ENCODE peak calls at places on chromosomes 6 and 20, in ten cellular contexts. One of them, this sample, is unnamed.

GRCh38 chr6:4906942-4907300 is 96.9 kb downstream of the RPP40 start:
- DNase-seq in ovary: no peak
- DNase-seq in CD8-positive, alpha-beta T cell: no peak
- DNase-seq in pancreas: no peak
- DNase-seq in H54: no peak
- DNase-seq in cardiac fibroblast: no peak
- DNase-seq in stimulated activated CD8-positive, alpha-beta memory T cell treated with anti-CD3 and anti-CD28 coated beads, Interleukin-4, amount 100 ng/mL, for 24 hours: no peak
- DNase-seq in nucleus accumbens: no peak
- DNase-seq in body of pancreas: no peak
- DNase-seq in cardiac muscle cell: no peak
- DNase-seq in this sample: no peak

GRCh38 chr20:57781901-57782300 is 72.1 kb upstream of the PMEPA1 start:
- DNase-seq in pancreas: no peak
- DNase-seq in stimulated activated CD8-positive, alpha-beta memory T cell treated with anti-CD3 and anti-CD28 coated beads, Interleukin-4, amount 100 ng/mL, for 24 hours: no peak
- DNase-seq in nucleus accumbens: no peak
- DNase-seq in cardiac muscle cell: no peak
- DNase-seq in ovary: no peak
- DNase-seq in cardiac fibroblast: no peak
- DNase-seq in H54: no peak
- DNase-seq in body of pancreas: no peak
- DNase-seq in CD8-positive, alpha-beta T cell: no peak
- DNase-seq in this sample: no peak

GRCh38 chr20:2610941-2611720 is 41.3 kb upstream of the NOP56 start:
- DNase-seq in CD8-positive, alpha-beta T cell: no peak
- DNase-seq in ovary: no peak
- DNase-seq in H54: no peak
- DNase-seq in cardiac muscle cell: no peak
- DNase-seq in nucleus accumbens: no peak
- DNase-seq in cardiac fibroblast: no peak
- DNase-seq in stimulated activated CD8-positive, alpha-beta memory T cell treated with anti-CD3 and anti-CD28 coated beads, Interleukin-4, amount 100 ng/mL, for 24 hours: no peak
- DNase-seq in pancreas: no peak
- DNase-seq in body of pancreas: no peak
- DNase-seq in this sample: no peak

GRCh38 chr6:141110486-141110885 is 1022.2 kb upstream of the GJE1 start:
- DNase-seq in nucleus accumbens: no peak
- DNase-seq in stimulated activated CD8-positive, alpha-beta memory T cell treated with anti-CD3 and anti-CD28 coated beads, Interleukin-4, amount 100 ng/mL, for 24 hours: no peak
- DNase-seq in H54: no peak
- DNase-seq in ovary: no peak
- DNase-seq in pancreas: no peak
- DNase-seq in body of pancreas: no peak
- DNase-seq in cardiac fibroblast: peak; percentile 88
- DNase-seq in cardiac muscle cell: no peak
- DNase-seq in CD8-positive, alpha-beta T cell: no peak
- DNase-seq in this sample: no peak

GRCh38 chr6:105593056-105593455 is 190.2 kb upstream of the PREP start:
- DNase-seq in nucleus accumbens: no peak
- DNase-seq in cardiac fibroblast: peak; percentile 52
- DNase-seq in CD8-positive, alpha-beta T cell: no peak
- DNase-seq in pancreas: no peak
- DNase-seq in H54: no peak
- DNase-seq in body of pancreas: no peak
- DNase-seq in ovary: no peak
- DNase-seq in cardiac muscle cell: no peak
- DNase-seq in stimulated activated CD8-positive, alpha-beta memory T cell treated with anti-CD3 and anti-CD28 coated beads, Interleukin-4, amount 100 ng/mL, for 24 hours: no peak
- DNase-seq in this sample: no peak

GRCh38 chr6:41892921-41893564 is 2.1 kb downstream of the USP49 start:
- DNase-seq in stimulated activated CD8-positive, alpha-beta memory T cell treated with anti-CD3 and anti-CD28 coated beads, Interleukin-4, amount 100 ng/mL, for 24 hours: no peak
- DNase-seq in pancreas: no peak
- DNase-seq in cardiac muscle cell: no peak
- DNase-seq in CD8-positive, alpha-beta T cell: no peak
- DNase-seq in cardiac fibroblast: no peak
- DNase-seq in H54: no peak
- DNase-seq in body of pancreas: no peak
- DNase-seq in nucleus accumbens: no peak
- DNase-seq in ovary: no peak
- DNase-seq in this sample: no peak

GRCh38 chr20:8964944-8965562 is 103.8 kb upstream of the PLCB4 start:
- DNase-seq in nucleus accumbens: no peak
- DNase-seq in H54: no peak
- DNase-seq in cardiac muscle cell: no peak
- DNase-seq in cardiac fibroblast: no peak
- DNase-seq in CD8-positive, alpha-beta T cell: no peak
- DNase-seq in stimulated activated CD8-positive, alpha-beta memory T cell treated with anti-CD3 and anti-CD28 coated beads, Interleukin-4, amount 100 ng/mL, for 24 hours: no peak
- DNase-seq in pancreas: no peak
- DNase-seq in ovary: no peak
- DNase-seq in body of pancreas: no peak
- DNase-seq in this sample: no peak

GRCh38 chr6:684831-685636 is 7.9 kb downstream of the EXOC2 start:
- DNase-seq in cardiac muscle cell: no peak
- DNase-seq in pancreas: no peak
- DNase-seq in nucleus accumbens: no peak
- DNase-seq in body of pancreas: no peak
- DNase-seq in CD8-positive, alpha-beta T cell: no peak
- DNase-seq in stimulated activated CD8-positive, alpha-beta memory T cell treated with anti-CD3 and anti-CD28 coated beads, Interleukin-4, amount 100 ng/mL, for 24 hours: no peak
- DNase-seq in cardiac fibroblast: peak; percentile 76
- DNase-seq in H54: peak; percentile 37
- DNase-seq in ovary: no peak
- DNase-seq in this sample: no peak

GRCh38 chr20:52924411-52925271 is 47.5 kb upstream of the TSHZ2 start:
- DNase-seq in cardiac fibroblast: no peak
- DNase-seq in body of pancreas: no peak
- DNase-seq in cardiac muscle cell: no peak
- DNase-seq in H54: no peak
- DNase-seq in nucleus accumbens: no peak
- DNase-seq in pancreas: no peak
- DNase-seq in CD8-positive, alpha-beta T cell: no peak
- DNase-seq in stimulated activated CD8-positive, alpha-beta memory T cell treated with anti-CD3 and anti-CD28 coated beads, Interleukin-4, amount 100 ng/mL, for 24 hours: no peak
- DNase-seq in ovary: no peak
- DNase-seq in this sample: no peak

GRCh38 chr6:36210886-36211595 is 14.5 kb downstream of the BRPF3 start:
- DNase-seq in body of pancreas: no peak
- DNase-seq in cardiac fibroblast: no peak
- DNase-seq in pancreas: no peak
- DNase-seq in ovary: no peak
- DNase-seq in H54: no peak
- DNase-seq in cardiac muscle cell: no peak
- DNase-seq in stimulated activated CD8-positive, alpha-beta memory T cell treated with anti-CD3 and anti-CD28 coated beads, Interleukin-4, amount 100 ng/mL, for 24 hours: no peak
- DNase-seq in nucleus accumbens: no peak
- DNase-seq in CD8-positive, alpha-beta T cell: no peak
- DNase-seq in this sample: no peak

GRCh38 chr6:125102411-125102810 is 51.2 kb upstream of the TPD52L1 start:
- DNase-seq in nucleus accumbens: no peak
- DNase-seq in body of pancreas: no peak
- DNase-seq in CD8-positive, alpha-beta T cell: no peak
- DNase-seq in ovary: no peak
- DNase-seq in pancreas: no peak
- DNase-seq in cardiac muscle cell: no peak
- DNase-seq in H54: no peak
- DNase-seq in cardiac fibroblast: no peak
- DNase-seq in stimulated activated CD8-positive, alpha-beta memory T cell treated with anti-CD3 and anti-CD28 coated beads, Interleukin-4, amount 100 ng/mL, for 24 hours: no peak
- DNase-seq in this sample: no peak

GRCh38 chr6:17021539-17021889 is 80.3 kb upstream of the STMND1 start:
- DNase-seq in stimulated activated CD8-positive, alpha-beta memory T cell treated with anti-CD3 and anti-CD28 coated beads, Interleukin-4, amount 100 ng/mL, for 24 hours: no peak
- DNase-seq in cardiac muscle cell: no peak
- DNase-seq in pancreas: no peak
- DNase-seq in body of pancreas: no peak
- DNase-seq in cardiac fibroblast: peak; percentile 85
- DNase-seq in ovary: no peak
- DNase-seq in H54: no peak
- DNase-seq in CD8-positive, alpha-beta T cell: no peak
- DNase-seq in nucleus accumbens: no peak
- DNase-seq in this sample: no peak

GRCh38 chr6:169632841-169633240 is 69.0 kb downstream of the WDR27 start:
- DNase-seq in ovary: no peak
- DNase-seq in nucleus accumbens: no peak
- DNase-seq in CD8-positive, alpha-beta T cell: no peak
- DNase-seq in cardiac muscle cell: no peak
- DNase-seq in cardiac fibroblast: no peak
- DNase-seq in body of pancreas: no peak
- DNase-seq in H54: no peak
- DNase-seq in pancreas: no peak
- DNase-seq in stimulated activated CD8-positive, alpha-beta memory T cell treated with anti-CD3 and anti-CD28 coated beads, Interleukin-4, amount 100 ng/mL, for 24 hours: no peak
- DNase-seq in this sample: no peak

GRCh38 chr20:56945901-56946300 is 316.8 kb downstream of the TFAP2C start:
- DNase-seq in nucleus accumbens: no peak
- DNase-seq in ovary: no peak
- DNase-seq in cardiac muscle cell: no peak
- DNase-seq in body of pancreas: no peak
- DNase-seq in H54: no peak
- DNase-seq in cardiac fibroblast: no peak
- DNase-seq in CD8-positive, alpha-beta T cell: no peak
- DNase-seq in stimulated activated CD8-positive, alpha-beta memory T cell treated with anti-CD3 and anti-CD28 coated beads, Interleukin-4, amount 100 ng/mL, for 24 hours: no peak
- DNase-seq in pancreas: no peak
- DNase-seq in this sample: no peak

GRCh38 chr6:112384511-112384910 is 37.4 kb downstream of the RFPL4B start:
- DNase-seq in pancreas: no peak
- DNase-seq in nucleus accumbens: no peak
- DNase-seq in H54: no peak
- DNase-seq in cardiac muscle cell: no peak
- DNase-seq in CD8-positive, alpha-beta T cell: no peak
- DNase-seq in stimulated activated CD8-positive, alpha-beta memory T cell treated with anti-CD3 and anti-CD28 coated beads, Interleukin-4, amount 100 ng/mL, for 24 hours: no peak
- DNase-seq in body of pancreas: no peak
- DNase-seq in ovary: no peak
- DNase-seq in cardiac fibroblast: no peak
- DNase-seq in this sample: no peak